ENCODE peak calls at places on chromosomes 3 and 15, in seven cellular contexts. One of them, this sample, is unnamed.

GRCh38 chr3:3110299-3110630 is at the start of gene IL5RA:
- DNase-seq in small intestine: no peak
- DNase-seq in endothelial cell of umbilical vein: no peak
- DNase-seq in colonic mucosa: no peak
- DNase-seq in K562: peak; percentile 32
- DNase-seq in psoas muscle: no peak
- DNase-seq in heart right ventricle: no peak
- DNase-seq in this sample: no peak

GRCh38 chr3:50245831-50246516 is 10.0 kb downstream of the GNAI2 start:
- DNase-seq in small intestine: peak; percentile 87
- DNase-seq in endothelial cell of umbilical vein: peak; percentile 90
- DNase-seq in psoas muscle: peak; percentile 96
- DNase-seq in K562: peak; percentile 86
- DNase-seq in heart right ventricle: peak; percentile 93
- DNase-seq in colonic mucosa: peak; percentile 96
- DNase-seq in this sample: no peak

GRCh38 chr3:127590282-127590592 is 296 bp downstream of the TPRA1 start:
- DNase-seq in heart right ventricle: peak; percentile 42
- DNase-seq in endothelial cell of umbilical vein: no peak
- DNase-seq in K562: no peak
- DNase-seq in small intestine: peak; percentile 22
- DNase-seq in psoas muscle: no peak
- DNase-seq in colonic mucosa: peak; percentile 40
- DNase-seq in this sample: no peak

GRCh38 chr3:153731036-153731435 is 390.2 kb upstream of the ARHGEF26 start:
- DNase-seq in small intestine: peak; percentile 44
- DNase-seq in heart right ventricle: no peak
- DNase-seq in psoas muscle: no peak
- DNase-seq in K562: no peak
- DNase-seq in endothelial cell of umbilical vein: no peak
- DNase-seq in colonic mucosa: no peak
- DNase-seq in this sample: no peak

GRCh38 chr3:83435173-83435572 is 1523.6 kb upstream of the CADM2 start:
- DNase-seq in small intestine: no peak
- DNase-seq in psoas muscle: no peak
- DNase-seq in heart right ventricle: no peak
- DNase-seq in K562: no peak
- DNase-seq in endothelial cell of umbilical vein: no peak
- DNase-seq in colonic mucosa: no peak
- DNase-seq in this sample: no peak

GRCh38 chr15:80211976-80212375 is 40.0 kb downstream of the CTXND1 start:
- DNase-seq in heart right ventricle: no peak
- DNase-seq in psoas muscle: no peak
- DNase-seq in K562: no peak
- DNase-seq in colonic mucosa: no peak
- DNase-seq in small intestine: no peak
- DNase-seq in endothelial cell of umbilical vein: no peak
- DNase-seq in this sample: no peak

GRCh38 chr3:23270423-23270822 is 67.3 kb downstream of the UBE2E2 start:
- DNase-seq in K562: no peak
- DNase-seq in colonic mucosa: no peak
- DNase-seq in endothelial cell of umbilical vein: no peak
- DNase-seq in psoas muscle: no peak
- DNase-seq in small intestine: no peak
- DNase-seq in heart right ventricle: no peak
- DNase-seq in this sample: no peak

GRCh38 chr3:196397941-196398340 is 34.3 kb downstream of the UBXN7 start:
- DNase-seq in K562: no peak
- DNase-seq in heart right ventricle: no peak
- DNase-seq in endothelial cell of umbilical vein: no peak
- DNase-seq in psoas muscle: no peak
- DNase-seq in small intestine: no peak
- DNase-seq in colonic mucosa: no peak
- DNase-seq in this sample: no peak

GRCh38 chr3:191070201-191070600 is 128.8 kb upstream of the OSTN start:
- DNase-seq in endothelial cell of umbilical vein: no peak
- DNase-seq in colonic mucosa: no peak
- DNase-seq in heart right ventricle: no peak
- DNase-seq in psoas muscle: no peak
- DNase-seq in K562: no peak
- DNase-seq in small intestine: no peak
- DNase-seq in this sample: no peak

GRCh38 chr3:5078151-5078550 is 43.9 kb upstream of the ARL8B start:
- DNase-seq in heart right ventricle: no peak
- DNase-seq in small intestine: no peak
- DNase-seq in colonic mucosa: no peak
- DNase-seq in endothelial cell of umbilical vein: no peak
- DNase-seq in psoas muscle: no peak
- DNase-seq in K562: no peak
- DNase-seq in this sample: no peak

DNA sequence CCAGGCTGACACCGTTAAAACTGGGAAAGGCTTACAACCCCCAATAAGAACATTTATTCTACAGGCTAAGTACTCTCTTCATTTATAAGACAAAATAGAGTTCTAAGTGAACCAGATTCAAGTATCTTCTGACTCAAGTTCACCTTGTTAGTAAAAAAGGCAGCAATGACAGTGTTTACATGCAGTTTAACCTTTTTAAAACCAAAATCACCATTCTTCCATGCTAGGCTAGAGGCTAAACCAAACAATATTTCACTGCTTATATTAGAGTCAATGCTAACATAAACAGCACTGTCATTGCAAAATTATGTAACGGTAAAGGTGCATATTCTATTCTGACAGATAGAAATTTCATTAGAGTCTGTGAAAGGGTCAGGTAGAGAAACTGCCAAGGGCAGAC is 118.0 kb downstream of the FBN1 start:
- DNase-seq in psoas muscle: no peak
- DNase-seq in endothelial cell of umbilical vein: no peak
- DNase-seq in heart right ventricle: no peak
- DNase-seq in colonic mucosa: no peak
- DNase-seq in K562: no peak
- DNase-seq in small intestine: no peak
- DNase-seq in this sample: no peak
- H3K36me3 ChIP-seq in psoas muscle: no peaks in the 10 kb centered on the region
- H3K36me3 ChIP-seq in endothelial cell of umbilical vein: no peaks in the 10 kb centered on the region
- H3K36me3 ChIP-seq in heart right ventricle: peaks cover 55% of the 10 kb centered on the region
- H3K36me3 ChIP-seq in colonic mucosa: no peaks in the 10 kb centered on the region
- H3K36me3 ChIP-seq in K562: no peaks in the 10 kb centered on the region
- H3K36me3 ChIP-seq in small intestine: no peaks in the 10 kb centered on the region
- H3K36me3 ChIP-seq in this sample: peaks cover 22% of the 10 kb centered on the region

GRCh38 chr3:120601554-120601953 is 5.4 kb downstream of the NDUFB4 start:
- DNase-seq in small intestine: no peak
- DNase-seq in heart right ventricle: no peak
- DNase-seq in K562: no peak
- DNase-seq in endothelial cell of umbilical vein: no peak
- DNase-seq in psoas muscle: no peak
- DNase-seq in colonic mucosa: no peak
- DNase-seq in this sample: no peak
- H3K36me3 ChIP-seq in small intestine: peaks cover 7% of the 10 kb centered on the region
- H3K36me3 ChIP-seq in heart right ventricle: peaks cover 63% of the 10 kb centered on the region
- H3K36me3 ChIP-seq in K562: peaks cover 56% of the 10 kb centered on the region
- H3K36me3 ChIP-seq in endothelial cell of umbilical vein: peaks cover 18% of the 10 kb centered on the region
- H3K36me3 ChIP-seq in psoas muscle: peaks cover 12% of the 10 kb centered on the region
- H3K36me3 ChIP-seq in colonic mucosa: no peaks in the 10 kb centered on the region
- H3K36me3 ChIP-seq in this sample: peaks cover 7% of the 10 kb centered on the region

GRCh38 chr3:126053513-126053912 is 30.4 kb downstream of the SLC41A3 start:
- DNase-seq in K562: no peak
- DNase-seq in endothelial cell of umbilical vein: no peak
- DNase-seq in colonic mucosa: no peak
- DNase-seq in psoas muscle: no peak
- DNase-seq in heart right ventricle: no peak
- DNase-seq in small intestine: peak; percentile 33
- DNase-seq in this sample: no peak
- H3K36me3 ChIP-seq in K562: no peaks in the 10 kb centered on the region
- H3K36me3 ChIP-seq in endothelial cell of umbilical vein: no peaks in the 10 kb centered on the region
- H3K36me3 ChIP-seq in colonic mucosa: no peaks in the 10 kb centered on the region
- H3K36me3 ChIP-seq in psoas muscle: peaks cover 4% of the 10 kb centered on the region
- H3K36me3 ChIP-seq in heart right ventricle: peaks cover 18% of the 10 kb centered on the region
- H3K36me3 ChIP-seq in small intestine: no peaks in the 10 kb centered on the region
- H3K36me3 ChIP-seq in this sample: no peaks in the 10 kb centered on the region

GRCh38 chr3:179401561-179401960 is 49.7 kb downstream of the GNB4 start:
- DNase-seq in heart right ventricle: no peak
- DNase-seq in psoas muscle: no peak
- DNase-seq in small intestine: no peak
- DNase-seq in colonic mucosa: no peak
- DNase-seq in K562: no peak
- DNase-seq in endothelial cell of umbilical vein: no peak
- DNase-seq in this sample: no peak

GRCh38 chr3:179404307-179404706 is 47.0 kb downstream of the GNB4 start:
- DNase-seq in heart right ventricle: no peak
- DNase-seq in colonic mucosa: no peak
- DNase-seq in small intestine: no peak
- DNase-seq in psoas muscle: no peak
- DNase-seq in endothelial cell of umbilical vein: no peak
- DNase-seq in K562: no peak
- DNase-seq in this sample: no peak

DNA sequence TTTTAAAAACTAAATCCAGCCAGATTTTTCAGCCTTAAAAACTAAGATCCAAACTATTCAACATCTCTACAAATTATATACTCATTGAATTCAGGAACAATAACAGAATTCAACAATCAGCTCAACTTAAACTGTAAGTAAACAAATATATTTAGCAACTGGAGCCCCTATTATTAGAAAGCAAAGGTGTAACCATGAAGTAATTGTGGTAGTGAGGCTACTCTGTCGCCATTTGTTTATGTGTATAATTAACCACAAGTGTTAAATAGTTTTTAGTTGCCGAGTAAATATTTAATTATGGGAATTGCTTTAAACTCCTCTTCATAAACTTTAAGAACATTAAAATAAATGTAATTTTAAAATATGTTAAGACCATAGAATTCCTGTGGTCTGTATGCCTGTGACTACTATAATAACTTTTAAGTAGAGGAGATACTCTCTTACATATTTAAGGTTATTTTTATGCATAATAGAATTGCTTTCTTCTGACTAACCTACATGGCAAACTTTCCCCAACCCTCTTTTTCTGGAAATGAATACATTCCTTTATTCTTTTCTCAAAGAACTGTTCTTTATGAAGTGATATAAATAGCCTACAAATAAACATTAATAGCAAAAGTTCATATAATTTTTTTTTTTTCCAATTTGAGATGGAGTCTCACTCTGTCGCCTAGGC is 51.2 kb downstream of the MFN1 start:
- DNase-seq in endothelial cell of umbilical vein: no peak
- DNase-seq in K562: no peak
- DNase-seq in psoas muscle: no peak
- DNase-seq in small intestine: no peak
- DNase-seq in heart right ventricle: no peak
- DNase-seq in colonic mucosa: no peak
- DNase-seq in this sample: peak; percentile 23
- H3K36me3 ChIP-seq in endothelial cell of umbilical vein: peaks cover 21% of the 10 kb centered on the region
- H3K36me3 ChIP-seq in K562: peaks cover 59% of the 10 kb centered on the region
- H3K36me3 ChIP-seq in psoas muscle: no peaks in the 10 kb centered on the region
- H3K36me3 ChIP-seq in small intestine: peaks cover 6% of the 10 kb centered on the region
- H3K36me3 ChIP-seq in heart right ventricle: peaks cover 91% of the 10 kb centered on the region
- H3K36me3 ChIP-seq in colonic mucosa: no peaks in the 10 kb centered on the region
- H3K36me3 ChIP-seq in this sample: peaks cover 9% of the 10 kb centered on the region

GRCh38 chr15:82831894-82832600 is 22.6 kb downstream of the WHAMM start:
- DNase-seq in endothelial cell of umbilical vein: no peak
- DNase-seq in heart right ventricle: no peak
- DNase-seq in colonic mucosa: no peak
- DNase-seq in psoas muscle: no peak
- DNase-seq in small intestine: no peak
- DNase-seq in K562: no peak
- DNase-seq in this sample: no peak

GRCh38 chr15:82832601-82833209 is 23.3 kb downstream of the WHAMM start:
- DNase-seq in heart right ventricle: no peak
- DNase-seq in K562: no peak
- DNase-seq in endothelial cell of umbilical vein: peak; percentile 45
- DNase-seq in colonic mucosa: no peak
- DNase-seq in small intestine: no peak
- DNase-seq in psoas muscle: no peak
- DNase-seq in this sample: peak; percentile 65

GRCh38 chr15:82830427-82831173 is 21.2 kb downstream of the WHAMM start:
- DNase-seq in psoas muscle: no peak
- DNase-seq in colonic mucosa: no peak
- DNase-seq in K562: no peak
- DNase-seq in endothelial cell of umbilical vein: no peak
- DNase-seq in heart right ventricle: no peak
- DNase-seq in small intestine: no peak
- DNase-seq in this sample: no peak

GRCh38 chr15:82829234-82829633 is 19.8 kb downstream of the WHAMM start:
- DNase-seq in K562: no peak
- DNase-seq in psoas muscle: no peak
- DNase-seq in heart right ventricle: no peak
- DNase-seq in endothelial cell of umbilical vein: no peak
- DNase-seq in small intestine: no peak
- DNase-seq in colonic mucosa: no peak
- DNase-seq in this sample: no peak

GRCh38 chr15:82828064-82828463 is 18.6 kb downstream of the WHAMM start:
- DNase-seq in heart right ventricle: no peak
- DNase-seq in small intestine: no peak
- DNase-seq in endothelial cell of umbilical vein: no peak
- DNase-seq in K562: no peak
- DNase-seq in psoas muscle: no peak
- DNase-seq in colonic mucosa: no peak
- DNase-seq in this sample: no peak
- H3K36me3 ChIP-seq in heart right ventricle: peaks cover 100% of the 10 kb centered on the region
- H3K36me3 ChIP-seq in small intestine: peaks cover 33% of the 10 kb centered on the region
- H3K36me3 ChIP-seq in endothelial cell of umbilical vein: peaks cover 14% of the 10 kb centered on the region
- H3K36me3 ChIP-seq in K562: peaks cover 88% of the 10 kb centered on the region
- H3K36me3 ChIP-seq in psoas muscle: peaks cover 9% of the 10 kb centered on the region
- H3K36me3 ChIP-seq in colonic mucosa: peaks cover 14% of the 10 kb centered on the region
- H3K36me3 ChIP-seq in this sample: peaks cover 22% of the 10 kb centered on the region

DNA sequence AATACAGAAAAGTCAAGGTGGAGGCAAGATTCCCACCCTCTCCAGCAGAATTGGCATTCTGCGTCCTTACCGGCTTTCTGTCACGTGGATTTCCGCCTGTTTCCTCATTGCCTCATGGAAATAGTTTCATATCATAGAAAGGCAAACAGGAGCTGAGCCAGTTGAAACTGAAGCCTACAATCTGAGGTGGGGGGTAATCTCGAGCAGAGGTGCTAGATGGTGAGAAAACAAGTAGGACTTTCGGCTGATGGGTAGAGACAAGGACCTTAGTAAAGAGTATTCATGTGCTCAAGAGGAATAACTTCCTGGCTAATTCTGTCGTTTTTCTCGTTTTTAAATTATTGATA is 39.9 kb downstream of the LRCH3 start:
- DNase-seq in endothelial cell of umbilical vein: no peak
- DNase-seq in psoas muscle: no peak
- DNase-seq in heart right ventricle: no peak
- DNase-seq in small intestine: no peak
- DNase-seq in K562: no peak
- DNase-seq in colonic mucosa: no peak
- DNase-seq in this sample: no peak
- H3K36me3 ChIP-seq in endothelial cell of umbilical vein: peaks cover 28% of the 10 kb centered on the region
- H3K36me3 ChIP-seq in psoas muscle: peaks cover 9% of the 10 kb centered on the region
- H3K36me3 ChIP-seq in heart right ventricle: peaks cover 100% of the 10 kb centered on the region
- H3K36me3 ChIP-seq in small intestine: peaks cover 14% of the 10 kb centered on the region
- H3K36me3 ChIP-seq in K562: peaks cover 59% of the 10 kb centered on the region
- H3K36me3 ChIP-seq in colonic mucosa: no peaks in the 10 kb centered on the region
- H3K36me3 ChIP-seq in this sample: peaks cover 16% of the 10 kb centered on the region